ENCODE peak calls at places on chromosomes 5 and 9, in eight cellular contexts. D is KBM-7; B is activated CD4-positive, alpha-beta T cell treated with anti-CD3 and anti-CD28 coated beads, Interleukin-2, amount 10 ng/mL, durations not matched to agents 7 days and 5 days; H is NCI-H774; G is kidney; Q is stimulated activated CD4-positive, alpha-beta T cell treated with anti-CD3 and anti-CD28 coated beads, Interleukin-1b, Interleukin-23, amount 100 ng/mL, for 1 hour; O is activated T-helper 1 cell treated with anti-CD3 and anti-CD28 coated beads, Interleukin-12 subunit alpha, Interleukin-12 subunit beta, Interleukin-2, Interleukin-4 antibody, amounts not matched to agents 30 ng/mL and 10 ng/mL and 1 ng/mL, durations not matched to agents 14 hours and 24 hours and 36 hours; Z is G401. U is an unnamed sample.

GRCh38 chr9:96176901-96177718 is 124.9 kb downstream of the HSD17B3 start:
- DNase-seq in O (no peak), G (no peak), D (no peak), H (no peak), B (no peak), Q (no peak), Z (no peak), U (no peak)

GRCh38 chr5:122611401-122611800 is 163.5 kb upstream of the SNX2 start:
- DNase-seq in D (no peak), Z (no peak), O (no peak), Q (no peak), G (no peak), H (no peak), B (no peak), U (no peak)

GRCh38 chr9:2466703-2467102 is 154.9 kb upstream of the VLDLR start:
- DNase-seq in O (no peak), Q (no peak), G (no peak), Z (no peak), B (no peak), D (no peak), H (peak; percentile 15), U (no peak)

GRCh38 chr5:53482717-53483638 is 2.5 kb downstream of the FST start:
- DNase-seq in Q (no peak), H (no peak), B (peak; percentile 19), Z (no peak), O (no peak), G (peak; percentile 75), D (peak; percentile 77), U (no peak)

GRCh38 chr5:159061834-159062530 is 37.7 kb downstream of the EBF1 start:
- DNase-seq in O (no peak), Q (no peak), H (no peak), D (no peak), Z (peak; percentile 86), B (no peak), G (peak; percentile 56), U (no peak)

GRCh38 chr5:118144540-118144939 is 843.8 kb downstream of the DTWD2 start:
- DNase-seq in Z (no peak), Q (no peak), B (no peak), G (no peak), H (no peak), D (no peak), O (no peak), U (no peak)

GRCh38 chr5:146016764-146017484 is 80.5 kb downstream of the SH3RF2 start:
- DNase-seq in H (no peak), D (no peak), G (no peak), Z (no peak), Q (no peak), B (no peak), O (no peak), U (no peak)

GRCh38 chr5:35741126-35741711 is 115.5 kb upstream of the IL7R start:
- DNase-seq in Q (no peak), H (no peak), D (no peak), Z (no peak), O (no peak), B (no peak), G (no peak), U (no peak)

GRCh38 chr9:93603906-93604326 is 27.5 kb downstream of the PHF2 start:
- DNase-seq in Q (no peak), H (no peak), B (no peak), D (no peak), G (no peak), O (no peak), Z (peak; percentile 86), U (no peak)

GRCh38 chr5:97096096-97096648 is 46.2 kb downstream of the LIX1 start:
- DNase-seq in Q (no peak), Z (no peak), G (no peak), B (no peak), H (no peak), O (no peak), D (no peak), U (no peak)

GRCh38 chr5:112492291-112492690 is 73.2 kb upstream of the EPB41L4A start:
- DNase-seq in H (no peak), O (no peak), Q (no peak), Z (peak; percentile 6), G (peak; percentile 72), D (peak; percentile 57), B (peak; percentile 34), U (no peak)

GRCh38 chr5:160843240-160843639 is 8.8 kb downstream of the ATP10B start:
- DNase-seq in Z (no peak), B (no peak), Q (no peak), D (peak; percentile 14), G (no peak), O (no peak), H (peak; percentile 22), U (no peak)

GRCh38 chr5:6753851-6754250 is 40.6 kb downstream of the TENT4A start:
- DNase-seq in O (no peak), Q (no peak), G (peak; percentile 29), B (no peak), D (no peak), Z (peak; percentile 72), H (no peak), U (no peak)

GRCh38 chr5:171757853-171758535 is 27.6 kb upstream of the SMIM23 start:
- DNase-seq in Q (no peak), G (no peak), B (no peak), Z (no peak), O (no peak), D (no peak), H (no peak), U (no peak)

GRCh38 chr9:18566125-18566524 is 92.2 kb downstream of the ADAMTSL1 start:
- DNase-seq in Q (no peak), O (no peak), G (no peak), H (no peak), B (no peak), D (no peak), Z (no peak), U (no peak)

GRCh38 chr9:16246785-16247184 is 623.7 kb downstream of the BNC2 start:
- DNase-seq in D (no peak), Z (no peak), O (no peak), G (no peak), Q (no peak), B (no peak), H (no peak), U (no peak)

GRCh38 chr9:3441197-3441816 is 84.5 kb downstream of the RFX3 start:
- DNase-seq in G (no peak), B (peak; percentile 56), H (peak; percentile 25), Z (peak; percentile 41), O (peak; percentile 18), Q (peak; percentile 16), D (peak; percentile 75), U (no peak)